ENCODE peak calls at places on chromosomes 2 and 18, in ten cellular contexts. N, Q, W, E, G, J, T, A, U and B are unnamed samples.

GRCh38 chr2:221517362-221518121 is 54.6 kb downstream of the EPHA4 start:
- DNase-seq in N (no peak), Q (no peak), W (peak), E (peak), G (peak), J (no peak), T (peak), A (peak), U (peak), B (no peak)

GRCh38 chr2:202084265-202084664 is 11.2 kb downstream of the KIAA2012 start:
- DNase-seq in N (no peak), Q (no peak), W (peak), E (peak), G (no peak), J (no peak), T (no peak), A (no peak), U (no peak), B (no peak)

GRCh38 chr2:196399736-196400691 is 228.6 kb upstream of the STK17B start:
- DNase-seq in N (no peak), Q (no peak), W (peak), E (peak), G (peak), J (no peak), T (peak), A (no peak), U (no peak), B (no peak)

GRCh38 chr2:9240745-9241144 is 34.1 kb downstream of the ASAP2 start:
- DNase-seq in N (no peak), Q (no peak), W (no peak), E (no peak), G (no peak), J (no peak), T (no peak), A (no peak), U (no peak), B (no peak)

GRCh38 chr18:76499596-76500340 is 4.7 kb upstream of the ZNF516 start:
- DNase-seq in N (no peak), Q (no peak), W (no peak), E (no peak), G (no peak), J (no peak), T (no peak), A (no peak), U (no peak), B (no peak)

GRCh38 chr2:238090887-238091286 is 9.3 kb upstream of the ESPNL start:
- DNase-seq in N (no peak), Q (no peak), W (no peak), E (no peak), G (no peak), J (peak), T (no peak), A (no peak), U (no peak), B (no peak)

GRCh38 chr2:132542953-132543569 is 126.5 kb downstream of the GPR39 start:
- DNase-seq in N (no peak), Q (no peak), W (no peak), E (no peak), G (peak), J (no peak), T (no peak), A (no peak), U (no peak), B (no peak)

GRCh38 chr2:24121469-24121868 is 1.7 kb downstream of the PFN4 start:
- DNase-seq in N (no peak), Q (no peak), W (no peak), E (no peak), G (no peak), J (no peak), T (no peak), A (no peak), U (no peak), B (no peak)

GRCh38 chr18:7221424-7222155 is 9.3 kb upstream of the LRRC30 start:
- DNase-seq in N (no peak), Q (peak), W (peak), E (peak), G (peak), J (no peak), T (peak), A (peak), U (no peak), B (peak)

GRCh38 chr18:7224198-7224597 is 6.7 kb upstream of the LRRC30 start:
- DNase-seq in N (no peak), Q (no peak), W (no peak), E (no peak), G (no peak), J (no peak), T (no peak), A (no peak), U (no peak), B (no peak)
- TF ChIP-seq CTCF in N (no peak), Q (no peak), W (no peak), E (no peak), G (no peak), J (no peak), T (no peak), A (no peak), U (no peak), B (no peak)

DNA sequence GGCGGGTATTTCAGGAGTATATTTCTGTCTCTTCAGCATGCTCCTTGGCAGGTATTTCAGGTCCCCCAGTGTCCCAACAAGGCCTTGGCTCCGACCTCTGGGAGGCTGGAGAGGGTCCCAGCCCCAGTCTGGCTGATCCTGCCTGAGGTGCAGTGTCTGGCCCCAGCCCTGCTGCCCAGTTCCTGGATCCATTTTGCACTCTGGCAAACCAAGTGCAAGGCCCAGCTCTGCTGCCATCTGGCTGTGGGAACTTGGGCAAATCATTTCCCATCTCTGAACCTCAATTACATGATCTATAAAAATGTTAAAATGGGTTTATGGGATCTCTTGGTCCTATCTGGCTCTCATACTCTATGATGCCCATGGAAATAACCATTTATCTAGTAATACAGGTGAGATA is 63.6 kb downstream of the ZBTB7C start:
- DNase-seq in N (no peak), Q (no peak), W (peak), E (no peak), G (no peak), J (no peak), T (peak), A (no peak), U (no peak), B (no peak)
- TF ChIP-seq CTCF in N (peak), Q (peak), W (peak), E (peak), G (peak), J (peak), T (peak), A (no peak), U (no peak), B (no peak)

GRCh38 chr2:152717242-152718046 is at the start of gene PRPF40A:
- DNase-seq in N (peak), Q (peak), W (peak), E (peak), G (peak), J (peak), T (peak), A (peak), U (peak), B (peak)
- TF ChIP-seq CTCF in N (no peak), Q (no peak), W (no peak), E (no peak), G (no peak), J (peak), T (peak), A (no peak), U (no peak), B (no peak)

GRCh38 chr2:1839066-1839756 is 94.9 kb upstream of the PXDN start:
- DNase-seq in N (no peak), Q (no peak), W (no peak), E (no peak), G (no peak), J (no peak), T (no peak), A (no peak), U (no peak), B (no peak)
- TF ChIP-seq CTCF in N (no peak), Q (no peak), W (peak), E (no peak), G (no peak), J (peak), T (peak), A (no peak), U (no peak), B (peak)

DNA sequence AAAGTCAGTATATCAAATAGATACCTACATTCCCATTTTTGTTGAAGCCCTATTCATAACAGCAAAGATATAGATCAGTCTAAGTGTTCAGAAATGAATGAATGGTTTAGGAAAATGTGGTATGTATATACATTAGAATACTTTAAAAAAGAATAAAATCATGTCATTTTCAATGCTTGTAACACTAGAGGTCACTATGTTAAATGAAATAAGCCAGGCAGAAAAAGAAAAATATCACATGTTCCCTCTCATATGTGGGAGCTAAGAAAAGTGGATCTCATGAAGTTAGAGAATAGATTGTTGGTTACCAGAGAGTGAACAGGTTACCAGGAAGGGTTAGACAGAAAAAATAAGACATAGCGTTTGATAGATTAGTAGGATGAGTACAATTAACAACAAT is 1111.0 kb upstream of the SLC39A10 start:
- DNase-seq in N (no peak), Q (no peak), W (no peak), E (no peak), G (no peak), J (no peak), T (no peak), A (no peak), U (no peak), B (no peak)
- TF ChIP-seq CTCF in N (no peak), Q (peak), W (peak), E (no peak), G (no peak), J (peak), T (no peak), A (no peak), U (no peak), B (no peak)